ENCODE peak calls at places on chromosomes 1 and 21, in five cellular contexts. G is HFF-Myc, I is mammary epithelial cell, A is brain microvascular endothelial cell, S is fibroblast of lung. V is an unnamed sample.
A peak's percentile ranks its signal among the peaks of the same experiment; 100 is the strongest.

GRCh38 chr1:117685936-117686806 is 80.3 kb downstream of the TENT5C start:
- DNase-seq in G (no peak), I (no peak), A (no peak), S (no peak), V (no peak)

GRCh38 chr21:16587141-16587570 is 857.4 kb downstream of the USP25 start:
- DNase-seq in A (peak; percentile 77), S (peak; percentile 77), G (no peak), I (peak; percentile 84), V (no peak)

GRCh38 chr1:942864-943533 is 16.1 kb downstream of the NOC2L start:
- DNase-seq in I (no peak), G (no peak), A (peak; percentile 56), S (peak; percentile 79), V (no peak)

GRCh38 chr1:177780096-177780700 is 189.7 kb downstream of the SEC16B start:
- DNase-seq in I (peak; percentile 51), S (peak; percentile 78), A (peak; percentile 52), G (peak; percentile 15), V (peak; percentile 10)

GRCh38 chr1:185786524-185786923 is 52.3 kb downstream of the HMCN1 start:
- DNase-seq in S (peak; percentile 5), G (no peak), A (no peak), I (no peak), V (peak; percentile 79)

GRCh38 chr1:23598424-23598823 is 39.1 kb upstream of the ID3 start:
- DNase-seq in S (no peak), I (no peak), G (no peak), A (no peak), V (no peak)

GRCh38 chr1:244163131-244163530 is 112.0 kb downstream of the ZBTB18 start:
- DNase-seq in I (no peak), G (no peak), A (peak; percentile 13), S (no peak), V (no peak)

GRCh38 chr21:17438642-17439041 is 74.2 kb upstream of the CXADR start:
- DNase-seq in S (no peak), A (no peak), G (no peak), I (no peak), V (no peak)

GRCh38 chr1:15849775-15850449 is 2.4 kb downstream of the SPEN start:
- DNase-seq in S (peak; percentile 46), I (peak; percentile 57), G (no peak), A (peak; percentile 53), V (no peak)

GRCh38 chr1:212121772-212122171 is 86.2 kb downstream of the DTL start:
- DNase-seq in S (no peak), G (no peak), A (no peak), I (no peak), V (no peak)

GRCh38 chr1:113870778-113871177 is 734 bp downstream of the PTPN22 start:
- DNase-seq in G (no peak), I (no peak), S (no peak), A (no peak), V (no peak)

GRCh38 chr1:100382657-100383056 is 30.4 kb downstream of the CDC14A start:
- DNase-seq in A (no peak), I (no peak), S (no peak), G (no peak), V (no peak)

GRCh38 chr21:35226960-35227741 is 178.0 kb upstream of the RUNX1 start:
- DNase-seq in S (no peak), G (no peak), A (no peak), I (no peak), V (no peak)

GRCh38 chr1:923131-923990 is at the start of gene SAMD11:
- DNase-seq in G (no peak), S (peak; percentile 78), I (peak; percentile 80), A (peak; percentile 74), V (peak; percentile 17)

GRCh38 chr1:30748699-30749401 is 8.7 kb downstream of the LAPTM5 start:
- DNase-seq in A (no peak), S (no peak), G (no peak), I (no peak), V (no peak)

GRCh38 chr1:2300851-2301606 is 72.9 kb downstream of the SKI start:
- DNase-seq in A (peak; percentile 60), I (no peak), G (no peak), S (peak; percentile 64), V (no peak)

GRCh38 chr1:58768971-58769808 is 14.7 kb downstream of the JUN start:
- DNase-seq in I (peak; percentile 42), A (peak; percentile 61), S (peak; percentile 70), G (no peak), V (no peak)

GRCh38 chr1:176073524-176074157 is 133.4 kb downstream of the COP1 start:
- DNase-seq in A (peak; percentile 75), S (peak; percentile 78), I (peak; percentile 48), G (peak; percentile 54), V (peak; percentile 12)

GRCh38 chr21:26769613-26770188 is 75.5 kb downstream of the ADAMTS1 start:
- DNase-seq in G (no peak), A (peak; percentile 49), I (no peak), S (peak; percentile 84), V (no peak)

GRCh38 chr1:91769698-91770232 is 116.2 kb downstream of the TGFBR3 start:
- DNase-seq in G (no peak), I (no peak), S (peak; percentile 24), A (peak; percentile 20), V (no peak)

GRCh38 chr1:89660086-89660946 is 27.4 kb downstream of the LRRC8C start:
- DNase-seq in I (no peak), S (no peak), A (no peak), G (peak; percentile 59), V (no peak)

GRCh38 chr1:245874942-245875580 is 632.0 kb downstream of the SMYD3 start:
- DNase-seq in I (peak; percentile 58), A (peak; percentile 100), S (peak; percentile 95), G (peak; percentile 99), V (peak; percentile 97)

GRCh38 chr1:63674238-63674864 is 81.1 kb downstream of the PGM1 start:
- DNase-seq in A (peak; percentile 95), G (peak; percentile 77), S (peak; percentile 97), I (peak; percentile 85), V (no peak)

GRCh38 chr1:54381524-54381923 is 24.7 kb downstream of the SSBP3 start:
- DNase-seq in S (no peak), G (no peak), A (no peak), I (no peak), V (no peak)

GRCh38 chr1:211813590-211813989 is 17.0 kb downstream of the LPGAT1 start:
- DNase-seq in G (no peak), A (no peak), I (peak; percentile 58), S (peak; percentile 46), V (peak; percentile 5)

GRCh38 chr1:202553560-202554038 is 156.7 kb downstream of the SYT2 start:
- DNase-seq in G (no peak), A (peak; percentile 92), I (no peak), S (no peak), V (no peak)

GRCh38 chr1:156427858-156428257 is 58.8 kb downstream of the RHBG start:
- DNase-seq in S (no peak), G (no peak), I (no peak), A (no peak), V (no peak)

GRCh38 chr1:165631403-165632151 is 543 bp downstream of the MGST3 start:
- DNase-seq in S (peak; percentile 83), I (peak; percentile 90), G (peak; percentile 62), A (peak; percentile 86), V (peak; percentile 49)

GRCh38 chr1:18094096-18094495 is 13.5 kb upstream of the IGSF21 start:
- DNase-seq in S (no peak), G (no peak), I (no peak), A (no peak), V (no peak)

GRCh38 chr1:16158993-16159831 is 3.3 kb upstream of the EPHA2 start:
- DNase-seq in A (no peak), S (no peak), I (peak; percentile 96), G (no peak), V (no peak)

GRCh38 chr1:39901486-39902120 is at the start of gene MYCL:
- DNase-seq in A (peak; percentile 51), G (no peak), S (no peak), I (peak; percentile 92), V (no peak)

GRCh38 chr1:26530898-26531598 is 1.5 kb downstream of the RPS6KA1 start:
- DNase-seq in I (peak; percentile 97), S (peak; percentile 19), G (peak; percentile 54), A (no peak), V (no peak)

GRCh38 chr1:11168731-11169130 is 20.4 kb upstream of the ANGPTL7 start:
- DNase-seq in I (peak; percentile 35), A (no peak), G (no peak), S (no peak), V (no peak)

GRCh38 chr1:44405041-44405803 is at the start of gene RNF220:
- DNase-seq in G (peak; percentile 3), S (peak; percentile 57), I (peak; percentile 43), A (peak; percentile 79), V (peak; percentile 16)

GRCh38 chr1:169146536-169147214 is 40.2 kb downstream of the ATP1B1 start:
- DNase-seq in A (no peak), S (no peak), I (no peak), G (no peak), V (no peak)

DNA sequence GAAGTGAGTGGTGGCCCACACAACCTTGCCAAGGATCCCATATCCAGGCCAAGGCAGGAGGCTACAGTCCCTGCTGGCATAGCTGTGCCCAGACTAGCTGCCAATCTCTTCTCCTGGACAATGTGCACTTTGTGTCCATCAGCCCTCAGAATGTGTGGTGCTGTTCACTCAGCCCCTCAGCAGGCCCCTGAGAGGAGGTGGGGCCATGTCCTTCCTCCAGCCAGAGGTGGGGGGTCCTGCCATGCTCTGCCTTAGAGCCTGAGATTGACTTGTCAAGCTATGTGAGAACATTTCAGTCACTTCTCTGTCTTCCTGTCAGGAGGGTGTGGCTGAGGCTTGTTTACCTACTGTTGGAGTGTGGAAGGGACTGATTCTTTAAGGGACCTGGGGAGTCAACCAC is 1.4 kb downstream of the NCF2 start:
- DNase-seq in S (no peak), I (no peak), A (no peak), G (no peak), V (no peak)
- H3K4me3 ChIP-seq in S (no peak overlapping the region), I (no peak overlapping the region), A (no peak overlapping the region), G (no peak overlapping the region), V (no peak overlapping the region)

GRCh38 chr1:115466433-115466832 is 128.4 kb upstream of the NGF start:
- DNase-seq in A (no peak), G (no peak), S (no peak), I (no peak), V (no peak)

GRCh38 chr1:115462677-115463076 is 124.6 kb upstream of the NGF start:
- DNase-seq in S (no peak), G (no peak), I (no peak), A (no peak), V (no peak)

GRCh38 chr1:115465802-115466363 is 127.8 kb upstream of the NGF start:
- DNase-seq in S (no peak), A (no peak), I (no peak), G (no peak), V (no peak)

GRCh38 chr1:115461526-115461925 is 123.5 kb upstream of the NGF start:
- DNase-seq in A (no peak), I (no peak), G (no peak), S (no peak), V (no peak)

GRCh38 chr1:115463347-115463746 is 125.3 kb upstream of the NGF start:
- DNase-seq in A (no peak), S (no peak), G (no peak), I (peak; percentile 25), V (no peak)
- TF ChIP-seq CTCF in A (peak; percentile 30), S (no peak), G (peak; percentile 6), I (no peak), V (no peak)

GRCh38 chr21:45972716-45973474 is 8.7 kb upstream of the COL6A1 start:
- DNase-seq in A (peak; percentile 70), I (no peak), S (peak; percentile 95), G (peak; percentile 96), V (no peak)
- H3K4me3 ChIP-seq in A (peak overlapping the region; percentile 48), I (peak overlapping the region; percentile 18), S (peak overlapping the region; percentile 34), G (peak overlapping the region; percentile 44), V (peak overlapping the region; percentile 42)

GRCh38 chr1:239914827-239915231 is 176.9 kb upstream of the FMN2 start:
- DNase-seq in A (peak; percentile 72), I (peak; percentile 6), S (peak; percentile 24), G (peak; percentile 62), V (peak; percentile 86)
- TF ChIP-seq CTCF in A (peak; percentile 18), I (no peak), S (no peak), G (no peak), V (peak; percentile 38)